ENCODE peak calls at places on chromosomes 16 and 17, in five cellular contexts. B is neuronal stem cell, M is PC-3, H is ovary, D is pancreas. O is an unnamed sample. For H3K4me1, the result is how much of the 10 kb centered on the place peaks cover.

GRCh38 chr16:9042533-9042932 is 48.9 kb upstream of the HAPSTR1 start:
- DNase-seq in H (no peak), B (no peak), D (no peak), M (no peak), O (no peak)

GRCh38 chr16:709651-710499 is 4.3 kb upstream of the FBXL16 start:
- DNase-seq in B (peak), D (no peak), M (peak), H (no peak), O (no peak)

GRCh38 chr17:72126575-72127486 is 6.0 kb downstream of the SOX9 start:
- DNase-seq in D (no peak), B (no peak), M (peak), H (no peak), O (no peak)

GRCh38 chr17:760371-760770 is 8.3 kb upstream of the GEMIN4 start:
- DNase-seq in M (no peak), H (no peak), D (peak), B (no peak), O (no peak)

GRCh38 chr17:22145605-22146178 is 453.4 kb downstream of the KCNJ18 start:
- DNase-seq in B (no peak), M (no peak), H (no peak), D (no peak), O (no peak)

GRCh38 chr16:71214771-71215381 is 15.6 kb downstream of the HYDIN start:
- DNase-seq in H (no peak), B (no peak), M (peak), D (no peak), O (no peak)

GRCh38 chr16:48435906-48436305 is 50.7 kb upstream of the SIAH1 start:
- DNase-seq in M (no peak), H (no peak), D (no peak), B (no peak), O (no peak)

GRCh38 chr17:58330997-58331814 is 2.6 kb upstream of the TSPOAP1 start:
- DNase-seq in H (no peak), D (no peak), M (no peak), B (no peak), O (no peak)

GRCh38 chr16:3215601-3216262 is 19.2 kb downstream of the ZNF200 start:
- DNase-seq in H (no peak), M (no peak), B (no peak), D (no peak), O (no peak)

GRCh38 chr16:15482068-15482747 is 47.8 kb downstream of the BMERB1 start:
- DNase-seq in H (peak), B (no peak), D (no peak), M (peak), O (peak)

GRCh38 chr17:60901806-60902205 is 224.2 kb downstream of the BCAS3 start:
- DNase-seq in D (no peak), B (no peak), H (no peak), M (peak), O (no peak)

GRCh38 chr16:56617212-56618085 is 8.1 kb upstream of the MT1E start:
- DNase-seq in D (peak), M (no peak), H (peak), B (no peak), O (peak)

GRCh38 chr16:5175263-5175662 is 77.7 kb upstream of the EEF2KMT start:
- DNase-seq in M (no peak), H (no peak), D (no peak), B (no peak), O (no peak)

GRCh38 chr17:57984936-57985674 is 2.9 kb downstream of the VEZF1 start:
- DNase-seq in H (no peak), D (no peak), M (no peak), B (no peak), O (no peak)

GRCh38 chr17:80119839-80120238 is 18.5 kb downstream of the GAA start:
- DNase-seq in D (no peak), H (no peak), M (no peak), B (no peak), O (no peak)

GRCh38 chr16:50238868-50239301 is 27.5 kb upstream of the ADCY7 start:
- DNase-seq in D (no peak), H (no peak), M (no peak), B (no peak), O (no peak)

GRCh38 chr17:18017958-18018357 is 21.0 kb downstream of the ATPAF2 start:
- DNase-seq in D (no peak), B (no peak), H (no peak), M (no peak), O (no peak)

GRCh38 chr17:3802461-3803307 is 1.7 kb upstream of the ITGAE start:
- DNase-seq in B (no peak), D (no peak), H (peak), M (peak), O (peak)

GRCh38 chr17:17119533-17119932 is 77.3 kb downstream of the MPRIP start:
- DNase-seq in B (no peak), M (peak), H (no peak), D (no peak), O (no peak)

GRCh38 chr17:49297141-49297540 is 64.9 kb downstream of the ZNF652 start:
- DNase-seq in M (no peak), B (no peak), D (no peak), H (no peak), O (no peak)

GRCh38 chr17:19748807-19749193 is 702 bp upstream of the ALDH3A1 start:
- DNase-seq in D (no peak), B (no peak), M (no peak), H (no peak), O (no peak)

GRCh38 chr17:19747829-19748806 is at the start of gene ALDH3A1:
- DNase-seq in D (no peak), B (no peak), M (peak), H (no peak), O (no peak)

GRCh38 chr17:19752216-19753048 is 4.3 kb upstream of the ALDH3A1 start:
- DNase-seq in M (peak), H (no peak), D (no peak), B (no peak), O (no peak)

GRCh38 chr17:19750835-19751234 is 2.7 kb upstream of the ALDH3A1 start:
- DNase-seq in H (no peak), B (no peak), M (peak), D (peak), O (no peak)

DNA sequence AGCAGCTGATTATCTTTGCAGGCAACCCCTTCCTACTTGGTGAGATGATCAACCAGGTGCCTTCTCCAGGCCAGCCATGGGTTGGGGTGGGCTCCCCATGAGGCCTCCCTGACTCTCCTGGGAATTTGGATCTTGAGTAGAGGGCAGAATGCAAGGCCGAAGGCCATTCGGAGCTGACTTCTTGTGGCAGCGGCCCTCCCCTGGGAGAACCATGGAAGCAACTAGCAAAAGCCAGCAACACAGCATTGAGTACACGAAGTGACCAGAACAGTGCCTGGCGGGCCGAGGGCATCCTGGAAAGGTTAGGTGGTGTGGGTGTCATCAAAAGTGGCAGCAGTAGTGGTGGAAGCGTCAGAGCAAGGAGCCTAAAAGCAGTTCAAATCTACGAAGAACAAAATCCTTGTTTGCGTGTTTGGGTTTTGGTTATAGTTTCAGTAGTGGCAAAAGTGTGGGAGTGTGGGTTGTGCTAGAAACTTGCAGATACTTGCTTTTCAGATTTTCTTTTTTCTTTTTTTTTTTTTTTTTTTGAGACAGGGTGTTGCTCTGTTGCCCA is 2.0 kb upstream of the ALDH3A1 start:
- DNase-seq in H (no peak), D (peak), B (no peak), M (no peak), O (no peak)
- H3K4me1 ChIP-seq in H (under half), D (under half), B (under half), M (half or more), O (under half)

GRCh38 chr16:79659352-79659751 is 58.8 kb upstream of the MAF start:
- DNase-seq in M (no peak), H (no peak), B (no peak), D (no peak), O (no peak)
- H3K4me1 ChIP-seq in M (under half), H (under half), B (under half), D (under half), O (under half)

DNA sequence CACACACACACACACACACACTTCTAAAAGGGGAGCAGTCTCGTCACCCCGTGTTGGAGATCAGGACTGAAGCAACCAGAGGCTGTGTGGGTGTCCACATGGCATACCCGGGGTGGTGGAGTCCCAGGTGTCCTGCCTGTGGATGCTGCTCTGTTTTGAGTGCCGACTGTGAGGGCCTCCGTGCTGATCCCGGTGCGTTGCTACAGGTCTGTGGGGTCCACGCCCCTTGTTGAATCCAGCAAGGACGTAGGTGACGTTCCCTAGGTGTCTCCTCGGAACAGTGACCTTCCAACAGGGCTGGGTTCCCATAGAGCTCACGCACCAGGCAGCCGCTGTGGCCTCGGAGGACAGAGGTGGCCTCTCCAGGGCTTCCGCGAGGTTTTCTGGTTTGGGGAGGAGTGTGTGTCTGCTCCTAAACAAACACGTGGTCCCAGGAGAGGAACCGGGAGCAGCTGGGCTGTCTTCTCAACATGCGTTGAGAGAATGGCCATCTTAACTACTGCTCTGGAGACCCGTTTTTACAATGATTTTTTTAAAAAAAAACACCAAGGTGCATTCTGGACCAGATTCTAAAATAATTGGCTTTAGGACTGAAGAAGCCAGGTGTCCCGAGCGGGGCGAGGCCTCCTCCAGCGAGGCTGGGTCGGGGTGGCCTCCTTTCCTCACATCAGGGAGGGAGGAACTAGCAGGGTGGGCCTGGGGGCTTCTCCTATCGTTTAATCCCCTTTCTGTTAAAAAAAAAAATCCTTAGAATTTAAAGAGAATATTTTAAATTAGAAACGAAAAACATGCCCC is 100.6 kb upstream of the ZNF750 start:
- DNase-seq in B (no peak), D (no peak), H (peak), M (no peak), O (no peak)
- H3K4me1 ChIP-seq in B (under half), D (under half), H (under half), M (under half), O (under half)

DNA sequence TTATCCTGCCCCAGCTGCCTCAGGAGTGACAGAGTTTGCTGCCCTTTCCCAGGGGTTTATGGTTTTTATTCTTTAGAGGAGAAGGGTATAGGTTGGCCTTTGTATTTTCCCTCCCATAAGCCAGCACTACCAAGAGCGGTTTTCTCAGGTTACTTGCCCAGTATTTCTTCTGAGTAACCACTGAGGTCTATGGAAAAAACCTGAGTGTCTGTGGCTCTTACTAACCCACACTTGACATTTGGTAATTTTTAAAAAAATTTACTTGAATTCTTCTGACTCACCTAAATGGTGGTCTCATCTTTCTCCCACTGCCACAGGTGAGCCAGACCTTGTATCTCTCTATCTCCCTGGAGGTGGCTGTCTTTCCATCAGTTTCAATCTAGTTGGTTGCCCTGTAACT is 6.0 kb downstream of the SLC7A6 start:
- DNase-seq in M (no peak), H (no peak), B (no peak), D (no peak), O (no peak)
- H3K4me1 ChIP-seq in M (under half), H (under half), B (under half), D (under half), O (under half)

O was measured in breast epithelium.